ENCODE peak calls at places on chromosomes 4 and X, in six cellular contexts. P, R, T, O, A and U are unnamed samples.

GRCh38 chrX:70970482-70970999 is 39.6 kb upstream of the SLC7A3 start:
- DNase-seq in P (no peak), R (no peak), T (no peak), O (peak), A (peak), U (peak)

GRCh38 chr4:57102050-57102564 is 8.1 kb downstream of the IGFBP7 start:
- DNase-seq in P (no peak), R (no peak), T (no peak), O (no peak), A (peak), U (peak)

GRCh38 chr4:169160825-169161224 is 109.9 kb downstream of the SH3RF1 start:
- DNase-seq in P (no peak), R (no peak), T (no peak), O (no peak), A (peak), U (peak)

GRCh38 chrX:133267621-133268020 is 49.5 kb upstream of the TFDP3 start:
- DNase-seq in P (no peak), R (no peak), T (no peak), O (no peak), A (no peak), U (no peak)

GRCh38 chrX:13716905-13717304 is 17.5 kb downstream of the TRAPPC2 start:
- DNase-seq in P (no peak), R (no peak), T (no peak), O (no peak), A (no peak), U (no peak)

GRCh38 chr4:73661646-73662119 is 41.4 kb upstream of the RASSF6 start:
- DNase-seq in P (no peak), R (no peak), T (no peak), O (no peak), A (peak), U (peak)

GRCh38 chr4:373062-373839 is 35.6 kb downstream of the ZNF141 start:
- DNase-seq in P (no peak), R (no peak), T (no peak), O (no peak), A (no peak), U (peak)

GRCh38 chr4:167021545-167022155 is 212.6 kb downstream of the SPOCK3 start:
- DNase-seq in P (no peak), R (peak), T (peak), O (no peak), A (peak), U (peak)

GRCh38 chrX:154544885-154545284 is 1.8 kb downstream of the G6PD start:
- DNase-seq in P (no peak), R (no peak), T (no peak), O (no peak), A (no peak), U (no peak)

GRCh38 chr4:73445383-73446335 is 9.6 kb downstream of the AFP start:
- DNase-seq in P (no peak), R (no peak), T (no peak), O (no peak), A (no peak), U (no peak)

GRCh38 chr4:26022346-26022891 is 108.4 kb downstream of the SMIM20 start:
- DNase-seq in P (no peak), R (no peak), T (no peak), O (no peak), A (no peak), U (peak)

GRCh38 chr4:124118061-124118460 is 594.5 kb downstream of the ANKRD50 start:
- DNase-seq in P (no peak), R (no peak), T (no peak), O (no peak), A (no peak), U (no peak)

GRCh38 chrX:20743054-20743453 is 476.3 kb upstream of the RPS6KA3 start:
- DNase-seq in P (no peak), R (no peak), T (no peak), O (no peak), A (no peak), U (no peak)

GRCh38 chr4:153471691-153472080 is 5.5 kb downstream of the TMEM131L start:
- DNase-seq in P (peak), R (no peak), T (no peak), O (peak), A (no peak), U (no peak)

GRCh38 chrX:74423289-74423985 is 2.1 kb downstream of the SLC16A2 start:
- DNase-seq in P (no peak), R (no peak), T (no peak), O (no peak), A (no peak), U (no peak)

GRCh38 chr4:15677507-15677988 is 4.1 kb upstream of the FAM200B start:
- DNase-seq in P (no peak), R (no peak), T (no peak), O (no peak), A (peak), U (peak)

GRCh38 chr4:62816566-62816965 is 1592.7 kb downstream of the TECRL start:
- DNase-seq in P (no peak), R (no peak), T (no peak), O (no peak), A (no peak), U (no peak)

GRCh38 chrX:154050113-154050495 is 30.4 kb upstream of the IRAK1 start:
- DNase-seq in P (no peak), R (no peak), T (peak), O (no peak), A (no peak), U (no peak)

GRCh38 chrX:109481986-109482385 is at the start of gene GUCY2F:
- DNase-seq in P (no peak), R (no peak), T (no peak), O (no peak), A (no peak), U (no peak)

GRCh38 chr4:114056599-114056998 is 77.2 kb upstream of the ARSJ start:
- DNase-seq in P (no peak), R (no peak), T (no peak), O (no peak), A (no peak), U (no peak)

GRCh38 chr4:108224628-108225053 is 55.9 kb upstream of the LEF1 start:
- DNase-seq in P (no peak), R (no peak), T (no peak), O (no peak), A (peak), U (peak)

GRCh38 chr4:186669735-186670134 is 53.9 kb downstream of the FAT1 start:
- DNase-seq in P (no peak), R (no peak), T (no peak), O (no peak), A (no peak), U (no peak)
- H3K4me3 ChIP-seq in P (no peak), R (no peak), T (no peak), O (no peak), A (no peak), U (no peak)

GRCh38 chr4:145625677-145626622 is 6.8 kb downstream of the MMAA start:
- DNase-seq in P (no peak), R (no peak), T (no peak), O (no peak), A (no peak), U (no peak)
- TF ChIP-seq CTCF in P (no peak), R (no peak), T (no peak), O (no peak), A (no peak), U (no peak)

GRCh38 chr4:156595041-156595440 is 376.6 kb downstream of the PDGFC start:
- DNase-seq in P (no peak), R (no peak), T (no peak), O (no peak), A (no peak), U (no peak)

GRCh38 chr4:156594619-156595018 is 377.0 kb downstream of the PDGFC start:
- DNase-seq in P (no peak), R (peak), T (peak), O (no peak), A (peak), U (no peak)

GRCh38 chr4:156593464-156593863 is 378.1 kb downstream of the PDGFC start:
- DNase-seq in P (no peak), R (no peak), T (no peak), O (no peak), A (no peak), U (no peak)

GRCh38 chr4:156596026-156596425 is 375.6 kb downstream of the PDGFC start:
- DNase-seq in P (no peak), R (no peak), T (no peak), O (no peak), A (peak), U (no peak)

GRCh38 chr4:156598138-156598681 is 373.4 kb downstream of the PDGFC start:
- DNase-seq in P (no peak), R (no peak), T (no peak), O (no peak), A (peak), U (peak)
- H3K4me3 ChIP-seq in P (no peak), R (no peak), T (no peak), O (no peak), A (no peak), U (no peak)

GRCh38 chrX:8366491-8366890 is 98.1 kb upstream of the VCX3B start:
- DNase-seq in P (no peak), R (no peak), T (no peak), O (no peak), A (no peak), U (no peak)

GRCh38 chrX:8364369-8365141 is 100.1 kb upstream of the VCX3B start:
- DNase-seq in P (no peak), R (no peak), T (no peak), O (no peak), A (peak), U (no peak)
- TF ChIP-seq CTCF in P (peak), R (no peak), T (no peak), O (no peak), A (peak), U (peak)

DNA sequence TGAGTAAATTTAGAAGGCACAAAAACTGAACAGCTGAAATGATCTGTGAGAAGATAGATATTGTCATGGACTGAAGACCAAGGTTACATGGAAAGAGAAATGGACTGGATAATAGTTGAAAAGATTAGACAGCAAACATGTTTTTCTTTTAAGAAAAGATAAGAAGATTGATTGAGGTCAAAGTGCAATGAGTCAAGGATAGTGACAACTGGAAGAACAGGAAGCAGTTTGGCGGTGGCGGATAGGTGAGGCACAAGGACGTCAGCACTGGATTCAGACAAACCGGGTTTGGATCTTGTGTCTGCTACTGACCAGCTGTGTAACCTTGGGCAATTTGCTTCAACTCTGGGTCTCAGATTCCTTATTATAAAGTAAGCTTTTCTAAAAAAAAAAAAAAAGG is 2.0 kb upstream of the HPGD start:
- DNase-seq in P (no peak), R (no peak), T (no peak), O (no peak), A (no peak), U (no peak)
- H3K4me3 ChIP-seq in P (peak), R (no peak), T (no peak), O (no peak), A (no peak), U (no peak)

DNA sequence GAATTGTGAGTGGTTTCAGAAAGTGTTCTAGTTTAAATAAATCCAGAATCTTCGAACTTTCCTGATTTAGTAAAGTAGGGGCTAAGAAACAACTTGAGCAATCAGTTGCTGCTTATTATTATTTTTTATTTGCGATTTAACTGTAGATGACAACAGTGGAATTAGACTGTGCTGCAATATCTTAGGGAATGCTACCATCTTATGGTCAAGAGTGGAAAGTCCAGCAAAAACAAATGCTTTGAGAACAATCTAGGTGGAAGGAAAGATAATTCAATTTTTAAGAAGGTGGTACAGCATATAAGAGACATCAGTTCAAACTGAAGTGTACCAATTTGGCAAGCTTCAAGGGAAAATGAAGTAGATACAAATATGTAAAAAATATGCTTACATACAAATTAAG is 73.3 kb downstream of the CYLC1 start:
- DNase-seq in P (no peak), R (no peak), T (no peak), O (no peak), A (no peak), U (no peak)
- TF ChIP-seq CTCF in P (no peak), R (no peak), T (no peak), O (no peak), A (no peak), U (no peak)